ENCODE peak calls at places on chromosome 22, in five cellular contexts. One of them, this sample, is unnamed.

GRCh38 chr22:19868333-19868732 is 13.7 kb upstream of the GNB1L start:
- DNase-seq in fibroblast of lung: no peak
- DNase-seq in neural progenitor cell: no peak
- DNase-seq in HCT116: no peak
- DNase-seq in mammary epithelial cell: no peak
- DNase-seq in this sample: no peak

GRCh38 chr22:21876486-21877176 is 9.2 kb upstream of the MAPK1 start:
- DNase-seq in fibroblast of lung: peak; percentile 89
- DNase-seq in neural progenitor cell: no peak
- DNase-seq in HCT116: no peak
- DNase-seq in mammary epithelial cell: peak; percentile 70
- DNase-seq in this sample: no peak

GRCh38 chr22:23230348-23231068 is 50.2 kb downstream of the BCR start:
- DNase-seq in fibroblast of lung: no peak
- DNase-seq in neural progenitor cell: peak; percentile 74
- DNase-seq in HCT116: no peak
- DNase-seq in mammary epithelial cell: no peak
- DNase-seq in this sample: peak; percentile 76

GRCh38 chr22:28711820-28712777 is 29.5 kb downstream of the CHEK2 start:
- DNase-seq in fibroblast of lung: peak; percentile 98
- DNase-seq in neural progenitor cell: no peak
- DNase-seq in HCT116: no peak
- DNase-seq in mammary epithelial cell: peak; percentile 88
- DNase-seq in this sample: no peak

GRCh38 chr22:45580703-45581381 is 78.2 kb downstream of the FBLN1 start:
- DNase-seq in fibroblast of lung: no peak
- DNase-seq in neural progenitor cell: no peak
- DNase-seq in HCT116: no peak
- DNase-seq in mammary epithelial cell: no peak
- DNase-seq in this sample: no peak

GRCh38 chr22:20080776-20081654 is 974 bp downstream of the DGCR8 start:
- DNase-seq in fibroblast of lung: peak; percentile 57
- DNase-seq in neural progenitor cell: peak; percentile 68
- DNase-seq in HCT116: no peak
- DNase-seq in mammary epithelial cell: peak; percentile 64
- DNase-seq in this sample: peak; percentile 69

GRCh38 chr22:17971711-17972110 is 52.6 kb downstream of the MICAL3 start:
- DNase-seq in fibroblast of lung: no peak
- DNase-seq in neural progenitor cell: no peak
- DNase-seq in HCT116: no peak
- DNase-seq in mammary epithelial cell: no peak
- DNase-seq in this sample: no peak

GRCh38 chr22:46351767-46352166 is 16.3 kb downstream of the TRMU start:
- DNase-seq in fibroblast of lung: no peak
- DNase-seq in neural progenitor cell: no peak
- DNase-seq in HCT116: no peak
- DNase-seq in mammary epithelial cell: no peak
- DNase-seq in this sample: no peak

GRCh38 chr22:46833228-46833627 is 70.8 kb downstream of the TBC1D22A start:
- DNase-seq in fibroblast of lung: no peak
- DNase-seq in neural progenitor cell: peak; percentile 67
- DNase-seq in HCT116: peak; percentile 23
- DNase-seq in mammary epithelial cell: peak; percentile 20
- DNase-seq in this sample: peak; percentile 88

GRCh38 chr22:30045001-30045887 is 35.0 kb upstream of the HORMAD2 start:
- DNase-seq in fibroblast of lung: no peak
- DNase-seq in neural progenitor cell: no peak
- DNase-seq in HCT116: no peak
- DNase-seq in mammary epithelial cell: no peak
- DNase-seq in this sample: no peak
- TF ChIP-seq EZH2 in fibroblast of lung: no peak
- TF ChIP-seq EZH2 in neural progenitor cell: no peak
- TF ChIP-seq EZH2 in HCT116: no peak
- TF ChIP-seq EZH2 in mammary epithelial cell: no peak
- TF ChIP-seq EZH2 in this sample: no peak

GRCh38 chr22:39155421-39155820 is 2.9 kb upstream of the CBX7 start:
- DNase-seq in fibroblast of lung: no peak
- DNase-seq in neural progenitor cell: no peak
- DNase-seq in HCT116: no peak
- DNase-seq in mammary epithelial cell: no peak
- DNase-seq in this sample: no peak
- H3K4me3 ChIP-seq in fibroblast of lung: no peak overlapping the region
- H3K4me3 ChIP-seq in neural progenitor cell: no peak overlapping the region
- H3K4me3 ChIP-seq in HCT116: no peak overlapping the region
- H3K4me3 ChIP-seq in mammary epithelial cell: no peak overlapping the region
- H3K4me3 ChIP-seq in this sample: no peak overlapping the region

GRCh38 chr22:35542972-35543516 is 2.4 kb downstream of the RASD2 start:
- DNase-seq in fibroblast of lung: no peak
- DNase-seq in neural progenitor cell: no peak
- DNase-seq in HCT116: no peak
- DNase-seq in mammary epithelial cell: no peak
- DNase-seq in this sample: peak; percentile 65
- TF ChIP-seq EZH2 in fibroblast of lung: no peak
- TF ChIP-seq EZH2 in neural progenitor cell: no peak
- TF ChIP-seq EZH2 in HCT116: no peak
- TF ChIP-seq EZH2 in mammary epithelial cell: no peak
- TF ChIP-seq EZH2 in this sample: no peak

GRCh38 chr22:40053460-40053859 is 58.7 kb downstream of the FAM83F start:
- DNase-seq in fibroblast of lung: no peak
- DNase-seq in neural progenitor cell: no peak
- DNase-seq in HCT116: no peak
- DNase-seq in mammary epithelial cell: no peak
- DNase-seq in this sample: no peak

GRCh38 chr22:40046126-40046525 is 51.4 kb downstream of the FAM83F start:
- DNase-seq in fibroblast of lung: no peak
- DNase-seq in neural progenitor cell: no peak
- DNase-seq in HCT116: no peak
- DNase-seq in mammary epithelial cell: no peak
- DNase-seq in this sample: no peak

GRCh38 chr22:40051322-40051721 is 56.6 kb downstream of the FAM83F start:
- DNase-seq in fibroblast of lung: no peak
- DNase-seq in neural progenitor cell: no peak
- DNase-seq in HCT116: no peak
- DNase-seq in mammary epithelial cell: no peak
- DNase-seq in this sample: no peak

GRCh38 chr22:40054486-40054885 is 59.7 kb downstream of the FAM83F start:
- DNase-seq in fibroblast of lung: no peak
- DNase-seq in neural progenitor cell: no peak
- DNase-seq in HCT116: no peak
- DNase-seq in mammary epithelial cell: no peak
- DNase-seq in this sample: no peak

DNA sequence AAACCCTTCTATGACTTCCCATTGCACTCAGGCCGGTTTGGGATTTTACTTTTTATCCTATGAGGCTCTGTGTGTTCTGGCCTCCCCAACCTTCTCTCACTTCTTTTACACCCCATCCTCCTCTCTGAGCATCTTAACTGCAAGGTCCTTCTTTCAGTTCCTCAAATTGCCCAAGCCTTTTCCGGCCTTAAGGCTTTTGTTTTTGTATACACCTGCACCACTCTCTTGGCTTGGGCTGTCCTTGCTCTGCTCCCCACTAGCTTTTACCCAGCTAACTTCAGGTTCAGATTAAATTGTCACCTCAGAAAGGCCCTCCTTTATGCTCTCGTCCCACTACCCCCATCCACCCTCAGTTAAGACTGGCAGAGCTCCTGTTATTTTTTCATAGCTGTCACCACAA is 55.5 kb downstream of the FAM83F start:
- DNase-seq in fibroblast of lung: no peak
- DNase-seq in neural progenitor cell: no peak
- DNase-seq in HCT116: no peak
- DNase-seq in mammary epithelial cell: no peak
- DNase-seq in this sample: no peak
- H3K4me3 ChIP-seq in fibroblast of lung: no peak overlapping the region
- H3K4me3 ChIP-seq in neural progenitor cell: no peak overlapping the region
- H3K4me3 ChIP-seq in HCT116: no peak overlapping the region
- H3K4me3 ChIP-seq in mammary epithelial cell: no peak overlapping the region
- H3K4me3 ChIP-seq in this sample: no peak overlapping the region

DNA sequence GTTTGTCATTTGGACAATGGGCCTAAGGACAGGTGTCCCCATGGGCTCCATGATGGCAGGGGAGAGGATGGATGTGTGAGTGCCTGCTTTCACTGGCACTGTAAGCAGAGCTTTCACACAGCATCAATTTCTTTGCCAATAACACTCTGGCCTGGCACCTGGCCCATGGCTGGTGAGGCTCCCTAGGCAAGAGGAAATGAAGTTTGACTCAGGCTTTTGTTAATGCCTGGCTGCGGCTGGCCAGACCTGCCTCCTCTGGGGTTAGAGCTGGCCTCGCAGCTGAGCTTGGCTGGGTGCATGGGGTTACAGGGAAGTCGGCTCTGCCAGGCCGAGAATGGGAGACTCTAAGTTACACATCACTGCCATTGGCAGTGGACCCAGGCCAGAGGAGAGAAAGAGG is 29.9 kb upstream of the SEZ6L start:
- DNase-seq in fibroblast of lung: no peak
- DNase-seq in neural progenitor cell: no peak
- DNase-seq in HCT116: no peak
- DNase-seq in mammary epithelial cell: peak; percentile 1
- DNase-seq in this sample: no peak
- TF ChIP-seq EZH2 in fibroblast of lung: no peak
- TF ChIP-seq EZH2 in neural progenitor cell: no peak
- TF ChIP-seq EZH2 in HCT116: no peak
- TF ChIP-seq EZH2 in mammary epithelial cell: no peak
- TF ChIP-seq EZH2 in this sample: no peak

GRCh38 chr22:50271011-50271394 is 823 bp upstream of the MAPK11 start:
- DNase-seq in fibroblast of lung: no peak
- DNase-seq in neural progenitor cell: no peak
- DNase-seq in HCT116: no peak
- DNase-seq in mammary epithelial cell: no peak
- DNase-seq in this sample: no peak
- H3K4me3 ChIP-seq in fibroblast of lung: peak overlapping the region; percentile 33
- H3K4me3 ChIP-seq in neural progenitor cell: peak overlapping the region; percentile 49
- H3K4me3 ChIP-seq in HCT116: peak overlapping the region; percentile 65
- H3K4me3 ChIP-seq in mammary epithelial cell: peak overlapping the region; percentile 53
- H3K4me3 ChIP-seq in this sample: peak overlapping the region; percentile 63

DNA sequence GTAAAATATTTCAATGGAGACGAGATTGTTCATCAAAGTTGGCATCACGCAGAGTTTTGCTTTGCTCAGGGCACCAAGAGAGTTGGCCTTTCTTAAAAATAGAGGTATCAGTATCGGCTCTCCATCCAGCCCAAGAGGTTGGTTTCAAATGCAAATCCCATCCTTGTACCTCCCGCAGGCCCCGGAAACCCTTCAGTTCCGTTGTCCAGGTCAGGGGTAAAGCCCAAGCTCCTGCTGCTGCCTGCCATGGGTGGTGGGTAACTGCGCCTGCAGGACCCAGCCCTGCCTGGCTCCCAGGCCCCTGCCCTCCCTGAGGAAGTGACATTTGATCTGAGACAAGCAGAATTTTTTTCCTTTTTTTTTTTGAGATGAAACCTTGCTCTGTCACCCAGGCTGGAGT is 49.3 kb upstream of the RTL6 start:
- DNase-seq in fibroblast of lung: no peak
- DNase-seq in neural progenitor cell: no peak
- DNase-seq in HCT116: no peak
- DNase-seq in mammary epithelial cell: no peak
- DNase-seq in this sample: no peak
- TF ChIP-seq EZH2 in fibroblast of lung: no peak
- TF ChIP-seq EZH2 in neural progenitor cell: no peak
- TF ChIP-seq EZH2 in HCT116: no peak
- TF ChIP-seq EZH2 in mammary epithelial cell: no peak
- TF ChIP-seq EZH2 in this sample: no peak

GRCh38 chr22:24285245-24285644 is 14.6 kb downstream of the SPECC1L start:
- DNase-seq in fibroblast of lung: peak; percentile 42
- DNase-seq in neural progenitor cell: no peak
- DNase-seq in HCT116: peak; percentile 22
- DNase-seq in mammary epithelial cell: no peak
- DNase-seq in this sample: no peak
- H3K4me3 ChIP-seq in fibroblast of lung: peak overlapping the region; percentile 24
- H3K4me3 ChIP-seq in neural progenitor cell: no peak overlapping the region
- H3K4me3 ChIP-seq in HCT116: peak overlapping the region; percentile 33
- H3K4me3 ChIP-seq in mammary epithelial cell: no peak overlapping the region
- H3K4me3 ChIP-seq in this sample: no peak overlapping the region